ENCODE peak calls at places on chromosome 19, in four cellular contexts. J, I, W and T are unnamed samples.

GRCh38 chr19:42450314-42450934 is 7.7 kb upstream of the CXCL17 start:
- DNase-seq in J (peak; percentile 85), I (peak; percentile 62), W (peak; percentile 92), T (peak; percentile 77)

GRCh38 chr19:35073941-35074340 is 32.4 kb downstream of the HPN start:
- DNase-seq in J (no peak), I (no peak), W (no peak), T (no peak)

GRCh38 chr19:48171584-48172170 is 1.2 kb downstream of the ZSWIM9 start:
- DNase-seq in J (no peak), I (no peak), W (no peak), T (no peak)

GRCh38 chr19:22625266-22626035 is 8.7 kb upstream of the ZNF492 start:
- DNase-seq in J (no peak), I (no peak), W (no peak), T (no peak)

GRCh38 chr19:35011091-35011689 is 11.1 kb downstream of the GRAMD1A start:
- DNase-seq in J (no peak), I (no peak), W (peak; percentile 27), T (no peak)

GRCh38 chr19:2050349-2050990 is 574 bp downstream of the MKNK2 start:
- DNase-seq in J (no peak), I (no peak), W (no peak), T (no peak)

GRCh38 chr19:6224308-6224675 is 55.5 kb downstream of the MLLT1 start:
- DNase-seq in J (no peak), I (no peak), W (no peak), T (no peak)

GRCh38 chr19:14475251-14476073 is at the start of gene PTGER1:
- DNase-seq in J (no peak), I (no peak), W (no peak), T (peak; percentile 57)

GRCh38 chr19:45211751-45212381 is 33.3 kb downstream of the BLOC1S3 start:
- DNase-seq in J (no peak), I (no peak), W (peak; percentile 82), T (no peak)

GRCh38 chr19:45884682-45885555 is 1.0 kb downstream of the IRF2BP1 start:
- DNase-seq in J (no peak), I (no peak), W (peak; percentile 47), T (no peak)

GRCh38 chr19:49590971-49591730 is at the start of gene PRR12:
- DNase-seq in J (no peak), I (peak; percentile 39), W (peak; percentile 71), T (peak; percentile 88)

GRCh38 chr19:35549174-35549788 is 3.9 kb downstream of the TMEM147 start:
- DNase-seq in J (no peak), I (peak; percentile 11), W (peak; percentile 79), T (peak; percentile 83)

GRCh38 chr19:39155114-39155700 is 29.6 kb downstream of the PAK4 start:
- DNase-seq in J (no peak), I (no peak), W (no peak), T (no peak)

GRCh38 chr19:54952591-54953344 is 5.4 kb upstream of the NLRP7 start:
- DNase-seq in J (no peak), I (peak; percentile 54), W (no peak), T (no peak)

GRCh38 chr19:32200312-32201038 is 144.9 kb upstream of the ZNF507 start:
- DNase-seq in J (no peak), I (no peak), W (no peak), T (no peak)

GRCh38 chr19:7512400-7512851 is 3.5 kb upstream of the ZNF358 start:
- DNase-seq in J (no peak), I (no peak), W (no peak), T (no peak)

GRCh38 chr19:11539495-11540365 is 1.1 kb downstream of the CNN1 start:
- DNase-seq in J (peak; percentile 81), I (peak; percentile 28), W (no peak), T (no peak)

GRCh38 chr19:5443723-5444122 is 11.5 kb upstream of the ZNRF4 start:
- DNase-seq in J (no peak), I (no peak), W (no peak), T (no peak)

GRCh38 chr19:34475026-34475974 is 6.3 kb upstream of the WTIP start:
- DNase-seq in J (peak; percentile 58), I (peak; percentile 62), W (no peak), T (peak; percentile 46)

GRCh38 chr19:35940078-35940775 is 4.1 kb downstream of the LRFN3 start:
- DNase-seq in J (no peak), I (no peak), W (no peak), T (no peak)

GRCh38 chr19:31255863-31256600 is 93.2 kb downstream of the TSHZ3 start:
- DNase-seq in J (no peak), I (no peak), W (no peak), T (no peak)

GRCh38 chr19:55554749-55555152 is 9.4 kb upstream of the SBK3 start:
- DNase-seq in J (no peak), I (no peak), W (no peak), T (no peak)

GRCh38 chr19:46859637-46860124 is 1.1 kb upstream of the ARHGAP35 start:
- DNase-seq in J (no peak), I (peak; percentile 71), W (peak; percentile 89), T (peak; percentile 98)

GRCh38 chr19:2051771-2052704 is 994 bp upstream of the MKNK2 start:
- DNase-seq in J (no peak), I (no peak), W (no peak), T (no peak)

GRCh38 chr19:16193466-16193865 is 4.2 kb upstream of the AP1M1 start:
- DNase-seq in J (no peak), I (no peak), W (no peak), T (no peak)

GRCh38 chr19:13938361-13939027 is at the start of gene PODNL1:
- DNase-seq in J (no peak), I (peak; percentile 20), W (no peak), T (no peak)

DNA sequence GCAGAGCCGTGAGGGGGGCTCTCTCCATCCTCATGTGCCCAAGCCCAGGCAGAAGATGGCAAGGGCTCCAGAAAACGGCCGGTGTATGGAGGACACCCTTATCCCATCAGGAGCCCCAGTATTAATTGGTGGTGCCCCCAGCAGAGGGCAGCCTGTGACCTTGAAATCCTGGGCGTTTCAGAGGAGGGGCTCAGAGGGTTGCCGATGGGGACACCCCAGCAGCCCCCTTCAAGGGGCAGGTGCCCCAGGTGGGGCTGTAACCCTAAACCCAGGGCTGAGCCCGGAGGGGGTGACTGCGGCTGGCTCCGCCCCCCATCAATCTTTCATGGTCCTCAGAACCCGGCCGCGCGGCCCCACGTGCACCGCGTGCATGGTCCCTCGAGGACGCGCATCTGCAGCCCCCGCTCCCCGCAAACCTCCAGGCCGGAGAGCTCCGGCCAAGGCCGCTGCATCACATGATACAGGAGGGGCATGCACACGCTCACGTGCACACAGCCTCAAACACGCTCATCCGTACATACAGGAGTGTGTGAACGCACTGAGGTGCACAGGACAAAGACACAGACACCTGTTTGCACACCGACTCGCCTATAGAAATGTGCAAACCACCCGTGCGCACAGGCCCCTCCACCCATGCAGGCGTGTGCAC is 959 bp downstream of the RAB3A start:
- DNase-seq in J (no peak), I (no peak), W (peak; percentile 49), T (peak; percentile 39)
- TF ChIP-seq CTCF in J (no peak), I (peak; percentile 53), W (peak; percentile 28), T (peak; percentile 46)

GRCh38 chr19:23932878-23933277 is 18.2 kb downstream of the ZNF726 start:
- DNase-seq in J (no peak), I (no peak), W (no peak), T (no peak)
- H3K4me3 ChIP-seq in J (no peak overlapping the region), I (no peak overlapping the region), W (no peak overlapping the region), T (no peak overlapping the region)

DNA sequence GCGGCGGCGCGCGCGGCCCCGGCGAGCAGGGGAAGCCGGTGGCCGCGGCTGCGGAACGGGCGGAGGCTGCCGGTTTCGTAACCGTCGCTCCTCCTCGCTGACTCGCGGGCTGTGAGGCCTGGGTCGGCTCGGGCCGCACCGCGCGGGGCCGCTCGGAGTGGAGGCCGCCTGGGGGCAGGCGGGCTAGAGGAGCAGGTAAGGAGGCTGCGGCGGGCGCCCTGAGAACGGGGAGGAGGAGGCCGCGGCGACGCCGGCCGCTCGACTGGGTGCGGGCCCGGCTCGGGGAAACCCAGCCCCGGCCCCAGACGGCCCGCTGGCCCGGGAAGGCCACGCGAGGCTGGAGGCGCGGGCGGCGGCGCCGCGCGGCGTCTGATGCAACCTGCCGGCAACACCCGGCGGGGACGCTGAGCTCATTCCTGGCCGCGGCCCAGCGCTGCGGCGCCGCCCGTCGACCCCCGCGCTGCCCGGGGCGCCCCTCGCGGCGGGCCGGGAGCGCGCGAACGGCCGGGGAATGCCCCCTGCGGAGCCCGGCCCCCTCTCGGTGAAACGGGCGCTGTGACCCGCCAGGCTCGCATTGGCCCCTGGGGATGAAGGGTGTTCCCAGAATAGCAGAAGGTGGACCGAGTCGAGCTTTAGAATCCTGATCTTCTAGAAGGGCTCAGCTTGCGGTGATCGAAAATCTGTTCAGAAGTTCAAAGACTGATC is at the start of gene CEBPG:
- DNase-seq in J (no peak), I (no peak), W (peak; percentile 58), T (peak; percentile 62)
- TF ChIP-seq CTCF in J (peak; percentile 28), I (peak; percentile 12), W (peak; percentile 47), T (no peak)

GRCh38 chr19:4061683-4062575 is 4.8 kb downstream of the ZBTB7A start:
- DNase-seq in J (no peak), I (no peak), W (no peak), T (no peak)
- H3K4me3 ChIP-seq in J (peak overlapping the region; percentile 45), I (no peak overlapping the region), W (no peak overlapping the region), T (no peak overlapping the region)

GRCh38 chr19:40466219-40467006 is at the start of gene SPTBN4:
- DNase-seq in J (no peak), I (no peak), W (peak; percentile 58), T (no peak)
- TF ChIP-seq CTCF in J (no peak), I (no peak), W (no peak), T (no peak)

DNA sequence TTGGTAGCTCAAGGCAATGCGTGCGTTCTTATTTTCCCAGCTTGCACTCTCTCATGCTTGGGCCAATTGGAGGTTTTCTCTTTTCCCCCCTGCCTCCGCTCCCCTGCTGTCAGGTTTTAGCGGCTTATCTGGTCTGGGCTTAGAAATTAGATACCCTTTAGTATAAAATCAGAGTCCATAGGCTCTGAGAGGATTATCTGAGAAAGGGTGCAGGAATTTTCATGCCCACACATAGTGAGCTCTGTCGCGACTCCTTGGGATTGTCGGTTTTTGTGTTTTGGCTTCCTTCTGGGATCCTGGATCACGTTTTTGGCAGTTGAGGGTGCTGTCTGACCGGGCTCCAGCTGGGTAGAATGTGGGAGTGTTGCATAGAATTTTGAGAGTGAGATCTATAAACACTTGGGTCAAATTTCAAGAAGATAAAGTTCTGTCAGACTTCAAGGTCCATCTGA is 12.4 kb downstream of the CHAF1A start:
- DNase-seq in J (no peak), I (no peak), W (no peak), T (peak; percentile 81)
- H3K4me3 ChIP-seq in J (no peak overlapping the region), I (no peak overlapping the region), W (no peak overlapping the region), T (no peak overlapping the region)